ENCODE peak calls at places on chromosomes 2 and 18, in nine cellular contexts. D is NCI-H1092 treated with DMSO at 0.1 percent for 48 hours; I is Kasumi-1; S is nucleus accumbens; C is cardiac septum; X is A172; O is stimulated activated CD4-positive, alpha-beta T cell treated with anti-CD3 and anti-CD28 coated beads, Interleukin-4, amount 100 ng/mL, for 48 hours; U is Calu3; Q is uterus. G is an unnamed sample.

GRCh38 chr2:181972431-181973190 is 13.0 kb upstream of the PPP1R1C start:
- DNase-seq in Q (no peak), S (no peak), X (no peak), D (no peak), C (no peak), U (no peak), I (no peak), O (no peak), G (no peak)

GRCh38 chr2:31528823-31529222 is 51.9 kb downstream of the SRD5A2 start:
- DNase-seq in X (no peak), U (no peak), Q (no peak), D (no peak), C (no peak), I (no peak), S (no peak), O (no peak), G (no peak)

GRCh38 chr2:187658952-187659525 is 104.8 kb upstream of the TFPI start:
- DNase-seq in D (no peak), O (no peak), I (peak; percentile 41), U (no peak), S (no peak), X (peak; percentile 20), C (no peak), Q (no peak), G (no peak)

GRCh38 chr2:237205551-237205950 is 119.9 kb downstream of the COPS8 start:
- DNase-seq in I (no peak), U (no peak), D (no peak), C (no peak), S (no peak), X (no peak), Q (no peak), O (no peak), G (no peak)

GRCh38 chr2:192029089-192029488 is 165.6 kb downstream of the TMEFF2 start:
- DNase-seq in S (no peak), D (no peak), I (peak; percentile 12), Q (no peak), U (peak; percentile 8), O (peak; percentile 2), C (no peak), X (peak; percentile 57), G (no peak)

GRCh38 chr2:203451686-203452085 is 83.4 kb downstream of the RAPH1 start:
- DNase-seq in X (no peak), I (peak; percentile 23), U (no peak), Q (no peak), D (no peak), S (no peak), C (no peak), O (no peak), G (no peak)

GRCh38 chr2:151097930-151098329 is 163.7 kb downstream of the RBM43 start:
- DNase-seq in Q (no peak), U (no peak), I (no peak), D (no peak), O (no peak), S (no peak), C (no peak), X (no peak), G (no peak)

GRCh38 chr18:43665239-43665788 is 388.0 kb upstream of the SYT4 start:
- DNase-seq in U (no peak), X (peak; percentile 29), D (no peak), I (no peak), O (no peak), Q (no peak), S (no peak), C (no peak), G (no peak)

GRCh38 chr2:46073540-46074018 is 223.6 kb upstream of the EPAS1 start:
- DNase-seq in U (peak; percentile 53), O (no peak), Q (no peak), C (no peak), I (no peak), D (no peak), S (no peak), X (peak; percentile 98), G (no peak)

GRCh38 chr18:12883003-12883683 is 894 bp downstream of the PTPN2 start:
- DNase-seq in O (peak; percentile 8), X (no peak), C (peak; percentile 77), I (no peak), S (peak; percentile 37), Q (no peak), D (peak; percentile 5), U (peak; percentile 16), G (peak; percentile 28)

GRCh38 chr18:79792096-79792987 is 5.4 kb upstream of the KCNG2 start:
- DNase-seq in D (no peak), S (no peak), C (peak; percentile 73), U (no peak), I (peak; percentile 51), Q (no peak), O (no peak), X (no peak), G (no peak)